ENCODE peak calls at places on chromosomes 6 and 20, in five cellular contexts. D is fibroblast of pulmonary artery, T is tibial artery, O is K562, G is astrocyte of the spinal cord. R is an unnamed sample.

GRCh38 chr6:37486440-37486839 is 13.3 kb downstream of the CCDC167 start:
- DNase-seq in D (no peak), T (no peak), O (no peak), G (no peak), R (no peak)

GRCh38 chr6:160798625-160799024 is 96.6 kb downstream of the PLG start:
- DNase-seq in D (no peak), T (no peak), O (no peak), G (peak), R (no peak)

GRCh38 chr6:44739163-44739562 is 351.7 kb downstream of the CDC5L start:
- DNase-seq in D (peak), T (no peak), O (no peak), G (peak), R (no peak)

GRCh38 chr6:111942561-111942960 is 69.3 kb upstream of the FYN start:
- DNase-seq in D (no peak), T (no peak), O (no peak), G (no peak), R (no peak)

GRCh38 chr20:62609170-62609786 is 33.0 kb upstream of the SLCO4A1 start:
- DNase-seq in D (no peak), T (no peak), O (no peak), G (no peak), R (no peak)

GRCh38 chr20:34475979-34476736 is 40.1 kb upstream of the DYNLRB1 start:
- DNase-seq in D (peak), T (peak), O (no peak), G (peak), R (peak)

GRCh38 chr20:63230800-63231268 is 4.9 kb upstream of the BIRC7 start:
- DNase-seq in D (peak), T (no peak), O (peak), G (peak), R (peak)

GRCh38 chr6:44189257-44189656 is 27.5 kb upstream of the MYMX start:
- DNase-seq in D (no peak), T (no peak), O (no peak), G (no peak), R (no peak)

GRCh38 chr6:74249658-74250057 is 553.7 kb downstream of the CD109 start:
- DNase-seq in D (peak), T (no peak), O (no peak), G (peak), R (no peak)

GRCh38 chr20:44019638-44020335 is 105.1 kb downstream of the TOX2 start:
- DNase-seq in D (peak), T (no peak), O (no peak), G (no peak), R (peak)

GRCh38 chr20:14360386-14360785 is 23.0 kb upstream of the FLRT3 start:
- DNase-seq in D (no peak), T (no peak), O (no peak), G (no peak), R (peak)

GRCh38 chr6:161547617-161548016 is 273.8 kb upstream of the AGPAT4 start:
- DNase-seq in D (peak), T (no peak), O (no peak), G (no peak), R (no peak)

GRCh38 chr6:151763938-151764680 is 43.4 kb upstream of the ESR1 start:
- DNase-seq in D (peak), T (peak), O (peak), G (peak), R (peak)

GRCh38 chr6:34004706-34005105 is 141.2 kb downstream of the GRM4 start:
- DNase-seq in D (no peak), T (no peak), O (no peak), G (no peak), R (peak)

GRCh38 chr6:25918083-25918683 is 12.3 kb downstream of the SLC17A2 start:
- DNase-seq in D (no peak), T (no peak), O (no peak), G (no peak), R (no peak)

GRCh38 chr6:137323860-137324259 is 104.7 kb upstream of the IFNGR1 start:
- DNase-seq in D (no peak), T (no peak), O (no peak), G (no peak), R (no peak)

GRCh38 chr6:44139351-44139743 is 12.0 kb downstream of the TMEM63B start:
- DNase-seq in D (no peak), T (no peak), O (no peak), G (no peak), R (no peak)

GRCh38 chr6:126176266-126176665 is 163.6 kb upstream of the CENPW start:
- DNase-seq in D (peak), T (no peak), O (no peak), G (peak), R (no peak)

GRCh38 chr6:133236898-133237297 is 4.3 kb upstream of the EYA4 start:
- DNase-seq in D (peak), T (no peak), O (no peak), G (no peak), R (no peak)

GRCh38 chr6:161353208-161353613 is 79.3 kb upstream of the AGPAT4 start:
- DNase-seq in D (peak), T (no peak), O (peak), G (no peak), R (peak)

GRCh38 chr6:90021701-90022100 is 127.4 kb downstream of the GJA10 start:
- DNase-seq in D (no peak), T (no peak), O (no peak), G (no peak), R (no peak)

GRCh38 chr6:141498980-141499379 is 633.7 kb upstream of the GJE1 start:
- DNase-seq in D (no peak), T (no peak), O (no peak), G (no peak), R (no peak)

GRCh38 chr6:16769131-16769985 is 8.1 kb upstream of the ATXN1 start:
- DNase-seq in D (peak), T (peak), O (peak), G (peak), R (peak)

GRCh38 chr20:32028647-32029372 is 18.6 kb downstream of the CCM2L start:
- DNase-seq in D (no peak), T (no peak), O (no peak), G (peak), R (no peak)

GRCh38 chr6:145115638-145116037 is 619.7 kb downstream of the EPM2A start:
- DNase-seq in D (no peak), T (no peak), O (no peak), G (no peak), R (no peak)

GRCh38 chr6:71412559-71412958 is 123.9 kb downstream of the OGFRL1 start:
- DNase-seq in D (no peak), T (no peak), O (no peak), G (peak), R (no peak)

GRCh38 chr6:161136655-161137054 is 137.2 kb downstream of the AGPAT4 start:
- DNase-seq in D (no peak), T (no peak), O (no peak), G (no peak), R (no peak)

GRCh38 chr20:62762376-62762775 is 33.9 kb upstream of the MRGBP start:
- DNase-seq in D (no peak), T (no peak), O (no peak), G (no peak), R (no peak)

GRCh38 chr6:162119349-162119748 is 608.2 kb downstream of the PRKN start:
- DNase-seq in D (peak), T (no peak), O (no peak), G (peak), R (peak)

GRCh38 chr6:12011276-12012112 is 618 bp upstream of the HIVEP1 start:
- DNase-seq in D (peak), T (peak), O (peak), G (peak), R (peak)

GRCh38 chr6:132669690-132670291 is 10.8 kb upstream of the TAAR1 start:
- DNase-seq in D (peak), T (no peak), O (no peak), G (peak), R (peak)

GRCh38 chr20:36506253-36506652 is 35.1 kb upstream of the MYL9 start:
- DNase-seq in D (peak), T (no peak), O (no peak), G (no peak), R (no peak)

GRCh38 chr6:90005048-90005827 is 111.0 kb downstream of the GJA10 start:
- DNase-seq in D (no peak), T (peak), O (no peak), G (no peak), R (peak)

GRCh38 chr20:57928181-57928967 is 218.6 kb upstream of the PMEPA1 start:
- DNase-seq in D (peak), T (no peak), O (no peak), G (peak), R (no peak)

GRCh38 chr6:139008117-139008516 is 20.1 kb upstream of the REPS1 start:
- DNase-seq in D (no peak), T (no peak), O (no peak), G (no peak), R (no peak)

GRCh38 chr6:394641-395289 is 3.2 kb downstream of the IRF4 start:
- DNase-seq in D (no peak), T (no peak), O (no peak), G (no peak), R (no peak)
- H3K4me3 ChIP-seq in D (no peak), T (no peak), O (no peak), G (no peak), R (no peak)

GRCh38 chr20:59636791-59637370 is 32.5 kb downstream of the PHACTR3 start:
- DNase-seq in D (no peak), T (no peak), O (no peak), G (no peak), R (peak)
- H3K4me3 ChIP-seq in D (no peak), T (no peak), O (no peak), G (no peak), R (no peak)

GRCh38 chr20:48817367-48818030 is 10.3 kb downstream of the PREX1 start:
- DNase-seq in D (no peak), T (no peak), O (no peak), G (no peak), R (no peak)
- H3K4me3 ChIP-seq in D (no peak), T (no peak), O (no peak), G (no peak), R (no peak)

GRCh38 chr6:4856779-4857178 is 80.6 kb downstream of the CDYL start:
- DNase-seq in D (no peak), T (no peak), O (no peak), G (no peak), R (no peak)

GRCh38 chr6:4853782-4854511 is 77.7 kb downstream of the CDYL start:
- DNase-seq in D (peak), T (no peak), O (no peak), G (no peak), R (peak)

GRCh38 chr6:4851035-4851434 is 74.8 kb downstream of the CDYL start:
- DNase-seq in D (no peak), T (no peak), O (no peak), G (no peak), R (no peak)

GRCh38 chr6:4852938-4853337 is 76.7 kb downstream of the CDYL start:
- DNase-seq in D (no peak), T (no peak), O (no peak), G (no peak), R (no peak)

DNA sequence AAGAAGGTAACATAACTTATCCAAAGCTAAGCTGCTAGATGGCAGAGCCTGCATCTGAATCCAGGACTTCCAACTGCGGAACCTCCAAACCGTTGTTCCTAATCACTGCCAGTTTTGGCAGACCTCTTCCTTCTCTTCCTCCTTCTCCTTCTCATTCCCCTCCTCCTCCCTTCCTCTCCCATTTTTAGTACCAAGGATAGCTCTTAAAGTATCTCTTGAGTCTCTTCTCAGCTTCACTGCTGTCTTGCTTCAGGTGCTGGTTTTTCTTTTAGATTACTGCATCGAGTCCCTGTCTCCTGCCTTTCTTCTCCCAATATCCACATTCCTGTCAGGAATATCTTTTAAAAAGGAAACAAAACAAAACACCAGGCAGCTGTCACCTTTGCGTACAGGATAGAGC is 77.1 kb downstream of the CDYL start:
- DNase-seq in D (no peak), T (no peak), O (no peak), G (no peak), R (no peak)
- H3K4me3 ChIP-seq in D (no peak), T (no peak), O (no peak), G (no peak), R (no peak)

GRCh38 chr6:14266266-14266665 is 148.7 kb downstream of the CD83 start:
- DNase-seq in D (no peak), T (no peak), O (no peak), G (no peak), R (no peak)
- H3K4me3 ChIP-seq in D (no peak), T (no peak), O (no peak), G (no peak), R (no peak)

DNA sequence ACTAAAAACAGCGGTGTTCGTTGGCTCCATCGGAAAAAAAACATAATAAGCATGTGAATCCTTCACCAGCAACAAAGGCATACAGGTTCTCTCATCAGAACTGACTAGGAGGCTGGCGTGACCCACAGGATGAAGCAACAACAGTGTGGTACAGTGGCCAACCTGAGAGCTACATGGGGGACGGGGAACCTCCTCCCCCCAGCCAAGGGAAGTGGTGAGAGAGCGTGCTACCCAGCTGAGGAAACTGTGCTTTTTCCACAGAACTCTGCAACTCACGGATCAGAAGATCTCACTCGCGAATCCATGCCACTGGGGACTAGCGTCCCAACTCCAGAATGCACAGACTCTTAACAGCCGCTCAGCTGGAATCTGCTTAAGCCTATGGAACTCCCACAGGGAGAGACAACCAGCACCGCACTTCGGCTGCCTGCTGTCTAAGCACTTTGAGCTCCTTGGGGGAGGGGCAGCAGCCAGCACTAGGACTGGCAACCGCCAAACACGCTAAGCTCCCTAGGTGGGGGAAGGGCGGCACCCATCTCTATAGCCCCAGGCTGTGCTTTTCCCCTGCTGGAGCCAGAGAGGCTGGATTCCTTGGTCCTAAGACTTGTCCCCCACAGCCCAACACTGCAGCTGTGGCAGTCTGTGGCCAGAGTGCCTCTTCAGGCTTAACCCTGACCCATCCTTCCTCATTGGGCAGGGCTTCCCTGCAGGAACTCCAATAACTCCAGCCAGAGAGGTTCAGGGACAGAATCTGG is 538.3 kb upstream of the BTBD3 start:
- DNase-seq in D (no peak), T (no peak), O (no peak), G (no peak), R (no peak)
- H3K4me3 ChIP-seq in D (no peak), T (no peak), O (no peak), G (no peak), R (no peak)

DNA sequence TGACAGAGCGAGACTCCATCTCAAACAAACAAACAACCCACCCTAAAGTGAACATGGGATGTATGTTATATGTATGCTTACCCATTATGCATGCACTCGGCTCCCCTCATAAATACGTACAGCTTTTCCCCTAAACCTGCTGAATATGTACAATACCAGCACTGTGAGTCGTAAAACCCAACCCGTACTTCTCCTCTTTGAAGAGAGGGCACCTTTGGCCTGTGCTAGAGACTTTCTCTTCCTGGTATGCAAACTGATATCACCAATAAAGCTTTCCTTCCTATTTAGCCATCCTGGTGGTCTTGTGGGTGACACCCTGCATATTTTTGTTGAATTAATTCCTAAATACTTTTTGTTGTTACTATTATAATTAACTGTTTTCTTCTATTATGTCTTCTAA is 51.3 kb downstream of the VSTM2L start:
- DNase-seq in D (no peak), T (peak), O (no peak), G (no peak), R (peak)
- H3K4me3 ChIP-seq in D (no peak), T (no peak), O (no peak), G (no peak), R (no peak)

GRCh38 chr6:149941583-149942460 is at the start of gene ULBP2:
- DNase-seq in D (peak), T (peak), O (peak), G (peak), R (peak)

GRCh38 chr6:149939909-149940672 is 1.7 kb upstream of the ULBP2 start:
- DNase-seq in D (no peak), T (peak), O (no peak), G (no peak), R (no peak)

GRCh38 chr6:149940673-149940984 is 1.2 kb upstream of the ULBP2 start:
- DNase-seq in D (no peak), T (peak), O (no peak), G (no peak), R (no peak)

GRCh38 chr6:149936743-149937142 is 5.1 kb upstream of the ULBP2 start:
- DNase-seq in D (no peak), T (no peak), O (no peak), G (no peak), R (no peak)

GRCh38 chr6:149938571-149939462 is 3.0 kb upstream of the ULBP2 start:
- DNase-seq in D (no peak), T (peak), O (no peak), G (no peak), R (peak)
- H3K4me3 ChIP-seq in D (peak), T (peak), O (peak), G (peak), R (peak)

R was measured in small intestine.